ENCODE peak calls at places on chromosomes 6 and 20, in nine cellular contexts. E is mesothelial cell of epicardium; X is Right ventricle myocardium superior; F is activated CD4-positive, alpha-beta T cell treated with anti-CD3 and anti-CD28 coated beads, Interleukin-2, amount 50 U/mL, for 1 hour; M is CD4-positive, alpha-beta memory T cell; I is dermis blood vessel endothelial cell; S is hepatic stellate cell; H is activated T-cell treated with anti-CD3 and anti-CD28 coated beads, Interleukin-2, amount 50 U/mL, for 24 hours; A is GM12865. B is an unnamed sample.

GRCh38 chr20:9028419-9028818 is 40.5 kb upstream of the PLCB4 start:
- DNase-seq in E (no peak), X (no peak), F (no peak), M (no peak), I (no peak), S (peak), H (no peak), A (no peak), B (no peak)

GRCh38 chr20:51801220-51801991 is 915 bp downstream of the SALL4 start:
- DNase-seq in E (peak), X (no peak), F (no peak), M (no peak), I (peak), S (no peak), H (no peak), A (no peak), B (no peak)

GRCh38 chr6:13248053-13248452 is 80.3 kb downstream of the TBC1D7 start:
- DNase-seq in E (peak), X (no peak), F (no peak), M (no peak), I (peak), S (no peak), H (no peak), A (no peak), B (no peak)

GRCh38 chr6:155297669-155298068 is 16.6 kb downstream of the TFB1M start:
- DNase-seq in E (no peak), X (no peak), F (no peak), M (no peak), I (no peak), S (no peak), H (no peak), A (no peak), B (no peak)

GRCh38 chr6:157596461-157596860 is 215.5 kb downstream of the ZDHHC14 start:
- DNase-seq in E (no peak), X (no peak), F (no peak), M (no peak), I (no peak), S (no peak), H (no peak), A (no peak), B (no peak)

GRCh38 chr6:151804585-151805285 is 2.7 kb upstream of the ESR1 start:
- DNase-seq in E (no peak), X (no peak), F (no peak), M (no peak), I (no peak), S (no peak), H (no peak), A (no peak), B (no peak)

GRCh38 chr6:25601797-25602679 is 50.0 kb upstream of the SCGN start:
- DNase-seq in E (no peak), X (no peak), F (no peak), M (no peak), I (peak), S (peak), H (no peak), A (peak), B (no peak)

GRCh38 chr6:68958327-68958726 is 323.2 kb downstream of the ADGRB3 start:
- DNase-seq in E (no peak), X (no peak), F (no peak), M (no peak), I (no peak), S (no peak), H (no peak), A (peak), B (no peak)

GRCh38 chr6:110530671-110531070 is 54.3 kb upstream of the SLC22A16 start:
- DNase-seq in E (no peak), X (no peak), F (no peak), M (no peak), I (peak), S (no peak), H (no peak), A (no peak), B (no peak)

GRCh38 chr6:15744824-15745402 is 82.1 kb upstream of the DTNBP1 start:
- DNase-seq in E (no peak), X (no peak), F (no peak), M (no peak), I (no peak), S (no peak), H (no peak), A (peak), B (no peak)

GRCh38 chr6:9499709-9500108 is 915.2 kb downstream of the TFAP2A start:
- DNase-seq in E (no peak), X (no peak), F (no peak), M (no peak), I (no peak), S (no peak), H (no peak), A (peak), B (no peak)

GRCh38 chr20:57908226-57908625 is 198.4 kb upstream of the PMEPA1 start:
- DNase-seq in E (no peak), X (no peak), F (no peak), M (no peak), I (no peak), S (no peak), H (no peak), A (no peak), B (no peak)

GRCh38 chr6:44183783-44184182 is 25.2 kb downstream of the CAPN11 start:
- DNase-seq in E (no peak), X (no peak), F (no peak), M (no peak), I (no peak), S (no peak), H (no peak), A (no peak), B (no peak)

GRCh38 chr6:33430991-33431879 is 11.4 kb downstream of the SYNGAP1 start:
- DNase-seq in E (peak), X (peak), F (peak), M (peak), I (peak), S (peak), H (peak), A (peak), B (peak)

GRCh38 chr6:154731296-154732218 is 1.7 kb upstream of the SCAF8 start:
- DNase-seq in E (no peak), X (no peak), F (no peak), M (no peak), I (no peak), S (no peak), H (no peak), A (no peak), B (no peak)

GRCh38 chr6:135286962-135287525 is 105.9 kb downstream of the MYB start:
- DNase-seq in E (no peak), X (no peak), F (no peak), M (no peak), I (no peak), S (no peak), H (no peak), A (no peak), B (no peak)

GRCh38 chr6:115932481-115932880 is 128.2 kb downstream of the FRK start:
- DNase-seq in E (no peak), X (no peak), F (no peak), M (no peak), I (no peak), S (no peak), H (no peak), A (no peak), B (no peak)

GRCh38 chr20:17536944-17537444 is 5.8 kb upstream of the BFSP1 start:
- DNase-seq in E (peak), X (peak), F (peak), M (peak), I (peak), S (peak), H (peak), A (peak), B (peak)

B was measured in left cardiac atrium.